ENCODE peak calls at places on chromosomes 6 and 20, in six cellular contexts. Q is right lobe of liver, E is adrenal gland, D is ovary, G is IMR-90, X is lung. P is an unnamed sample.

GRCh38 chr20:16216227-16217210 is 356.7 kb downstream of the KIF16B start:
- DNase-seq in X (no peak), G (no peak), D (no peak), E (no peak), Q (no peak), P (no peak)

GRCh38 chr6:20661721-20662120 is 127.5 kb downstream of the CDKAL1 start:
- DNase-seq in D (no peak), E (no peak), G (peak; percentile 50), Q (no peak), X (no peak), P (no peak)

GRCh38 chr6:32837651-32838113 is 857 bp downstream of the TAP2 start:
- DNase-seq in G (no peak), D (no peak), Q (no peak), E (no peak), X (no peak), P (no peak)

GRCh38 chr6:40912158-40912946 is 126.7 kb downstream of the UNC5CL start:
- DNase-seq in E (peak; percentile 26), G (no peak), Q (peak; percentile 68), D (peak; percentile 26), X (no peak), P (no peak)

GRCh38 chr20:47055699-47056369 is 161.2 kb downstream of the EYA2 start:
- DNase-seq in Q (no peak), D (no peak), E (no peak), G (peak; percentile 66), X (no peak), P (no peak)

GRCh38 chr6:39178235-39178634 is 51.0 kb downstream of the KCNK5 start:
- DNase-seq in X (no peak), Q (no peak), G (no peak), D (no peak), E (no peak), P (no peak)

GRCh38 chr6:21164768-21165326 is 428.7 kb upstream of the SOX4 start:
- DNase-seq in X (no peak), E (no peak), D (no peak), G (peak; percentile 52), Q (no peak), P (no peak)

GRCh38 chr20:36206641-36207040 is 29.6 kb upstream of the AAR2 start:
- DNase-seq in G (no peak), D (no peak), X (no peak), E (no peak), Q (no peak), P (no peak)

GRCh38 chr20:48623176-48623905 is 204.5 kb downstream of the PREX1 start:
- DNase-seq in D (no peak), Q (no peak), X (no peak), E (no peak), G (no peak), P (no peak)

GRCh38 chr20:49668181-49668877 is 45.3 kb downstream of the B4GALT5 start:
- DNase-seq in G (no peak), D (no peak), Q (no peak), E (no peak), X (no peak), P (peak; percentile 88)

GRCh38 chr20:63833776-63834544 is 2.9 kb upstream of the ZBTB46 start:
- DNase-seq in G (peak; percentile 92), X (no peak), D (peak; percentile 49), E (no peak), Q (no peak), P (no peak)

GRCh38 chr20:2006452-2007381 is 12.9 kb upstream of the PDYN start:
- DNase-seq in G (peak; percentile 30), E (peak; percentile 11), Q (no peak), D (no peak), X (peak; percentile 30), P (no peak)

GRCh38 chr6:70307008-70307407 is 4.1 kb upstream of the COL9A1 start:
- DNase-seq in G (no peak), D (no peak), X (no peak), E (no peak), Q (no peak), P (no peak)

GRCh38 chr20:21513881-21514540 is at the start of gene NKX2-2:
- DNase-seq in Q (peak; percentile 34), G (no peak), E (no peak), X (no peak), D (no peak), P (no peak)

GRCh38 chr6:114874384-114874783 is 531.6 kb upstream of the HS3ST5 start:
- DNase-seq in G (no peak), Q (no peak), E (no peak), D (no peak), X (no peak), P (no peak)

GRCh38 chr6:97068211-97068610 is 143.7 kb downstream of the KLHL32 start:
- DNase-seq in Q (no peak), G (peak; percentile 49), D (no peak), E (peak; percentile 14), X (no peak), P (no peak)

GRCh38 chr6:38179300-38179699 is 359.8 kb downstream of the ZFAND3 start:
- DNase-seq in X (no peak), E (no peak), G (no peak), D (peak; percentile 3), Q (peak; percentile 31), P (no peak)

GRCh38 chr6:43183441-43183840 is 1.4 kb downstream of the CUL9 start:
- DNase-seq in X (no peak), Q (no peak), G (no peak), D (no peak), E (no peak), P (no peak)

GRCh38 chr6:36319436-36319762 is 17.3 kb downstream of the BNIP5 start:
- DNase-seq in E (no peak), X (no peak), G (no peak), Q (no peak), D (no peak), P (no peak)

GRCh38 chr6:14231546-14232280 is 114.1 kb downstream of the CD83 start:
- DNase-seq in D (no peak), E (no peak), G (peak; percentile 46), X (no peak), Q (peak; percentile 54), P (no peak)

GRCh38 chr6:148758492-148758891 is 11.7 kb downstream of the UST start:
- DNase-seq in X (peak; percentile 32), G (no peak), D (no peak), E (peak; percentile 23), Q (no peak), P (no peak)

DNA sequence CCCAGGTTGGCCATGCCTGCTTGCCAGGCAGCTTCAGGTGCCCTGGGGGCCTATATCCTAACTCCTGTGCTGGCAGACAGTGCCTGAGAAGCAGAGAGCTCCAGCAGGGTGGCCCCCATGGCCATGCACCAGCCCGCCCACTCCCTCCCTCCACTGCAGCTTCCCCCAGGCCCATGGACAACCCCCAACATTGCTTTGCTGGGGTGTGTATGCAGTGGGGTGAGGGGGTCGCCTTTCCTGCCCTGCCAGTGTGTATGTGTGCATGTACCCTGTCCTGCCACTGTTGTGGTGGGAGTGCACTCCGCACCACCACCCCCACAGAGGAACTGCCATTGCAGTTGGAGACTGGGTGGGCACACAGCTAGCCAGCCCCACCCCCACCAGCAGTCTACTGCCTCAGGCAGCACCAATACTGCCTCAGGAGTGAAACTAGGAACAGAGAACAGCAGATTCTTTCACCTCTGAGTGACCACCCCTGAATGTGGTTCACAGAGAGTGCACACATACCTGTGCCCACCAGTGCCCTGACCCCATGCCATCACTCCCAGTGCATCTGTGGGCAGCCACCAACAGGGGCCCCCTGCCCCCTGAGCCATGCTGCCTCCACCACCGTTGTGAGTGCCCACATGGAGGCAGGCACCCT is 151.1 kb downstream of the LRRC1 start:
- DNase-seq in Q (no peak), X (no peak), G (no peak), E (no peak), D (no peak), P (no peak)
- TF ChIP-seq CTCF in Q (no peak), X (no peak), G (no peak), E (no peak), D (no peak), P (no peak)

DNA sequence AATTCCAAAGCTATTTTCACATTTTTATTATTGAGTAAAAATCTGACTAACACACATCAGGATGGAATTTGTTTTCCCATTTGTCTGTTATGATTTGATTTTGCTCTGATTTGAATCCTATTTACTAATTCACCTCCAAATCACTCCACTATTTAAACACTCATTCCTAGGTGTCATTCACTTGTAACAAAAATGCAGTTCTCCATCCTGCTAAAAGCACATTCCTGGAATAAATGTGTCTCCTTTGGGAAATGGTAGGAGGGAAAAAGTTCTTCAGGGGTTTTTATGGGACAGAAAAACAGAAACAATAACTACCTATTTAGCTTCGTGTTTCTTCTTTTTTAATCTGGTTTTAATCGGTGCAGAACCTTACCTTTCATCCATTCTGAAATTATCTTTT is 494.1 kb upstream of the CITED2 start:
- DNase-seq in Q (no peak), D (no peak), X (no peak), E (no peak), G (no peak), P (no peak)
- H3K4me1 ChIP-seq in Q (no peaks in the 10 kb centered on the region), D (no peaks in the 10 kb centered on the region), X (no peaks in the 10 kb centered on the region), E (no peaks in the 10 kb centered on the region), G (peaks cover 3% of the 10 kb centered on the region), P (peaks cover 6% of the 10 kb centered on the region)

GRCh38 chr20:4585104-4585753 is 136.5 kb upstream of the PRND start:
- DNase-seq in D (no peak), G (peak; percentile 40), X (no peak), Q (no peak), E (no peak), P (no peak)

GRCh38 chr20:4578375-4578774 is 143.3 kb upstream of the PRND start:
- DNase-seq in Q (no peak), D (no peak), X (no peak), E (no peak), G (no peak), P (no peak)

GRCh38 chr20:4585758-4586157 is 136.0 kb upstream of the PRND start:
- DNase-seq in X (no peak), E (no peak), D (no peak), Q (no peak), G (no peak), P (no peak)

DNA sequence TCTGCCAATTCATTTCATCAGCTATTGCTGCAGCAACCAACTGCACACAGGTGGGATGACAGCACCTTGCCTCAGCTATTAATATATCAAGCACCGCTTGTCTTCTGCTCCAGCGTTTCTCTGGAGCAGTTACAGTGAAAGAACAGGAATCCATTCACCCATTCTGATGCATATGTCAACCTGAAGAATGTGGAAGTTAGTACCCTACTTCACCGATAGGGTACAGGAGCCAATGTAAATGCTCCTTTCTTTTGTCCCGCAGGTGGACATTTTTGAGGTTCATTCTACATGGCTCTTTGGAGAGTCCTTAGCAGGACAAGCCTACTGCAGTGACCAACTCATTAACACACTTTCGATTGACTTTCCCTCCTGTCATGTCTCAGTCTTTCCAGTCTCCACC is 139.9 kb upstream of the PRND start:
- DNase-seq in G (no peak), E (no peak), Q (no peak), X (no peak), D (no peak), P (no peak)
- TF ChIP-seq CTCF in G (no peak), E (no peak), Q (no peak), X (no peak), D (no peak), P (no peak)

GRCh38 chr20:51482836-51483235 is 59.7 kb downstream of the NFATC2 start:
- DNase-seq in D (no peak), E (no peak), Q (no peak), X (no peak), G (no peak), P (no peak)
- H3K4me1 ChIP-seq in D (no peaks in the 10 kb centered on the region), E (no peaks in the 10 kb centered on the region), Q (no peaks in the 10 kb centered on the region), X (no peaks in the 10 kb centered on the region), G (peaks cover 7% of the 10 kb centered on the region), P (peaks cover 14% of the 10 kb centered on the region)

DNA sequence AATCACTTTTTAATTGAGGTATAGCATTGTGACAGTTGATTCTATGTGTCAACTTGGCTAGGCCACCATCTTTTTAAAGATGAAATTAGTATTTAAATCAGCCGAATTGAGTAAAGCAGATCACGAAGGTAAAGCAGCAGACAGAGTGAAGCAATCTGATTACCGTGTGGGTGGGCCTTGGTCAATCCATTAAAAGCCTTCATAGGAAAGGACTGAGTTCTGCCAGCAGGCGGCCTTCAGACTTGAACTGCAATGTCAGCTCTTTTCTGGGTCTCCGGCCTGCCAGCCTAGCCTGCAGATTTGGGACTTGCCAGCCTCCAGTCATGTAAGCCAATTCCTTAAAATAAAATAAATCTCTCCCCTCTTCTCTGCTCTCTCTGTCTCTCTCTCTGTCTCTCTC is 22.4 kb upstream of the TGM2 start:
- DNase-seq in D (no peak), X (no peak), E (no peak), Q (peak; percentile 81), G (peak; percentile 43), P (no peak)
- TF ChIP-seq CTCF in D (no peak), X (no peak), E (peak; percentile 32), Q (peak; percentile 50), G (peak; percentile 14), P (no peak)